ENCODE peak calls at places on chromosomes 3 and 15, in five cellular contexts. One of them, this sample, is unnamed.

GRCh38 chr15:92082217-92082843 is 228.8 kb downstream of the SLCO3A1 start:
- DNase-seq in right cardiac atrium: peak
- DNase-seq in iPS-NIHi11: peak
- DNase-seq in bronchial epithelial cell: peak
- DNase-seq in cardiac muscle cell: peak
- DNase-seq in this sample: peak

GRCh38 chr15:63991706-63992105 is 54.6 kb downstream of the DAPK2 start:
- DNase-seq in right cardiac atrium: no peak
- DNase-seq in iPS-NIHi11: no peak
- DNase-seq in cardiac muscle cell: no peak
- DNase-seq in bronchial epithelial cell: no peak
- DNase-seq in this sample: no peak

GRCh38 chr3:27623085-27623753 is 98.9 kb downstream of the EOMES start:
- DNase-seq in right cardiac atrium: no peak
- DNase-seq in bronchial epithelial cell: peak
- DNase-seq in iPS-NIHi11: no peak
- DNase-seq in cardiac muscle cell: peak
- DNase-seq in this sample: no peak

GRCh38 chr3:133750201-133750748 is 4.1 kb downstream of the TF start:
- DNase-seq in iPS-NIHi11: no peak
- DNase-seq in cardiac muscle cell: no peak
- DNase-seq in bronchial epithelial cell: no peak
- DNase-seq in right cardiac atrium: peak
- DNase-seq in this sample: no peak

GRCh38 chr3:185781759-185782158 is 43.1 kb downstream of the IGF2BP2 start:
- DNase-seq in bronchial epithelial cell: peak
- DNase-seq in iPS-NIHi11: no peak
- DNase-seq in cardiac muscle cell: peak
- DNase-seq in right cardiac atrium: no peak
- DNase-seq in this sample: no peak

GRCh38 chr3:107981471-107982111 is 109.2 kb downstream of the CD47 start:
- DNase-seq in bronchial epithelial cell: no peak
- DNase-seq in right cardiac atrium: peak
- DNase-seq in iPS-NIHi11: no peak
- DNase-seq in cardiac muscle cell: peak
- DNase-seq in this sample: no peak

GRCh38 chr15:32641517-32642059 is at the start of gene SCG5:
- DNase-seq in iPS-NIHi11: peak
- DNase-seq in right cardiac atrium: peak
- DNase-seq in cardiac muscle cell: peak
- DNase-seq in bronchial epithelial cell: peak
- DNase-seq in this sample: no peak

GRCh38 chr3:139187648-139188047 is 143.0 kb upstream of the PRR23C start:
- DNase-seq in cardiac muscle cell: no peak
- DNase-seq in iPS-NIHi11: no peak
- DNase-seq in bronchial epithelial cell: no peak
- DNase-seq in right cardiac atrium: no peak
- DNase-seq in this sample: no peak

GRCh38 chr3:161559177-161559998 is 62.8 kb downstream of the OTOL1 start:
- DNase-seq in bronchial epithelial cell: peak
- DNase-seq in iPS-NIHi11: peak
- DNase-seq in right cardiac atrium: no peak
- DNase-seq in cardiac muscle cell: peak
- DNase-seq in this sample: peak

GRCh38 chr3:25229584-25229983 is 198.5 kb upstream of the RARB start:
- DNase-seq in cardiac muscle cell: no peak
- DNase-seq in bronchial epithelial cell: no peak
- DNase-seq in right cardiac atrium: no peak
- DNase-seq in iPS-NIHi11: no peak
- DNase-seq in this sample: no peak

GRCh38 chr3:85592256-85592655 is 633.5 kb downstream of the CADM2 start:
- DNase-seq in bronchial epithelial cell: no peak
- DNase-seq in iPS-NIHi11: no peak
- DNase-seq in right cardiac atrium: no peak
- DNase-seq in cardiac muscle cell: no peak
- DNase-seq in this sample: no peak

GRCh38 chr15:51658664-51659063 is 22.6 kb upstream of the SCG3 start:
- DNase-seq in right cardiac atrium: no peak
- DNase-seq in bronchial epithelial cell: peak
- DNase-seq in cardiac muscle cell: no peak
- DNase-seq in iPS-NIHi11: no peak
- DNase-seq in this sample: no peak

GRCh38 chr15:70079831-70080230 is 17.9 kb downstream of the TLE3 start:
- DNase-seq in bronchial epithelial cell: no peak
- DNase-seq in right cardiac atrium: no peak
- DNase-seq in cardiac muscle cell: no peak
- DNase-seq in iPS-NIHi11: no peak
- DNase-seq in this sample: no peak

GRCh38 chr3:109532257-109533216 is 195.2 kb upstream of the DPPA4 start:
- DNase-seq in cardiac muscle cell: peak
- DNase-seq in right cardiac atrium: peak
- DNase-seq in iPS-NIHi11: peak
- DNase-seq in bronchial epithelial cell: peak
- DNase-seq in this sample: peak

GRCh38 chr15:38688761-38689160 is 124.1 kb upstream of the RASGRP1 start:
- DNase-seq in iPS-NIHi11: no peak
- DNase-seq in bronchial epithelial cell: peak
- DNase-seq in right cardiac atrium: no peak
- DNase-seq in cardiac muscle cell: no peak
- DNase-seq in this sample: no peak

GRCh38 chr3:51245871-51246270 is 139.2 kb upstream of the MANF start:
- DNase-seq in right cardiac atrium: no peak
- DNase-seq in iPS-NIHi11: no peak
- DNase-seq in bronchial epithelial cell: no peak
- DNase-seq in cardiac muscle cell: no peak
- DNase-seq in this sample: no peak

GRCh38 chr3:129829640-129830039 is 63.9 kb downstream of the TMCC1 start:
- DNase-seq in bronchial epithelial cell: peak
- DNase-seq in cardiac muscle cell: peak
- DNase-seq in right cardiac atrium: no peak
- DNase-seq in iPS-NIHi11: peak
- DNase-seq in this sample: peak

GRCh38 chr15:61736792-61737191 is 323.5 kb downstream of the VPS13C start:
- DNase-seq in cardiac muscle cell: no peak
- DNase-seq in iPS-NIHi11: no peak
- DNase-seq in bronchial epithelial cell: no peak
- DNase-seq in right cardiac atrium: no peak
- DNase-seq in this sample: no peak

GRCh38 chr15:29124581-29125381 is 144.8 kb downstream of the NSMCE3 start:
- DNase-seq in bronchial epithelial cell: no peak
- DNase-seq in iPS-NIHi11: peak
- DNase-seq in cardiac muscle cell: peak
- DNase-seq in right cardiac atrium: no peak
- DNase-seq in this sample: peak

GRCh38 chr3:24494616-24495333 is at the start of gene THRB:
- DNase-seq in cardiac muscle cell: peak
- DNase-seq in bronchial epithelial cell: peak
- DNase-seq in iPS-NIHi11: peak
- DNase-seq in right cardiac atrium: peak
- DNase-seq in this sample: peak

GRCh38 chr3:175865724-175866123 is 1006.6 kb downstream of the NAALADL2 start:
- DNase-seq in bronchial epithelial cell: no peak
- DNase-seq in iPS-NIHi11: no peak
- DNase-seq in cardiac muscle cell: no peak
- DNase-seq in right cardiac atrium: no peak
- DNase-seq in this sample: no peak

GRCh38 chr3:129934234-129935123 is 40.0 kb upstream of the TRH start:
- DNase-seq in right cardiac atrium: no peak
- DNase-seq in cardiac muscle cell: peak
- DNase-seq in bronchial epithelial cell: peak
- DNase-seq in iPS-NIHi11: peak
- DNase-seq in this sample: peak

GRCh38 chr3:48404440-48405342 is 25.2 kb downstream of the PLXNB1 start:
- DNase-seq in bronchial epithelial cell: no peak
- DNase-seq in iPS-NIHi11: no peak
- DNase-seq in right cardiac atrium: no peak
- DNase-seq in cardiac muscle cell: no peak
- DNase-seq in this sample: no peak

GRCh38 chr15:92619380-92620101 is 36.0 kb downstream of the FAM174B start:
- DNase-seq in right cardiac atrium: no peak
- DNase-seq in cardiac muscle cell: peak
- DNase-seq in bronchial epithelial cell: no peak
- DNase-seq in iPS-NIHi11: no peak
- DNase-seq in this sample: no peak

GRCh38 chr15:63038926-63039673 is 3.4 kb upstream of the TPM1 start:
- DNase-seq in bronchial epithelial cell: peak
- DNase-seq in iPS-NIHi11: no peak
- DNase-seq in cardiac muscle cell: peak
- DNase-seq in right cardiac atrium: no peak
- DNase-seq in this sample: no peak

GRCh38 chr3:13022348-13023250 is 50.6 kb downstream of the IQSEC1 start:
- DNase-seq in cardiac muscle cell: peak
- DNase-seq in bronchial epithelial cell: no peak
- DNase-seq in iPS-NIHi11: peak
- DNase-seq in right cardiac atrium: peak
- DNase-seq in this sample: peak

GRCh38 chr3:98733778-98734281 is 29.3 kb upstream of the ST3GAL6 start:
- DNase-seq in right cardiac atrium: no peak
- DNase-seq in cardiac muscle cell: peak
- DNase-seq in iPS-NIHi11: no peak
- DNase-seq in bronchial epithelial cell: no peak
- DNase-seq in this sample: peak

GRCh38 chr15:63288778-63289378 is 11.5 kb downstream of the APH1B start:
- DNase-seq in iPS-NIHi11: peak
- DNase-seq in right cardiac atrium: no peak
- DNase-seq in cardiac muscle cell: peak
- DNase-seq in bronchial epithelial cell: peak
- DNase-seq in this sample: peak

GRCh38 chr15:57607570-57608000 is 15.9 kb downstream of the MYZAP start:
- DNase-seq in cardiac muscle cell: peak
- DNase-seq in right cardiac atrium: peak
- DNase-seq in bronchial epithelial cell: peak
- DNase-seq in iPS-NIHi11: no peak
- DNase-seq in this sample: no peak

GRCh38 chr3:185126201-185126600 is 26.7 kb downstream of the C3orf70 start:
- DNase-seq in cardiac muscle cell: no peak
- DNase-seq in iPS-NIHi11: no peak
- DNase-seq in bronchial epithelial cell: no peak
- DNase-seq in right cardiac atrium: no peak
- DNase-seq in this sample: no peak

GRCh38 chr3:122754867-122755835 is 38.5 kb downstream of the HSPBAP1 start:
- DNase-seq in cardiac muscle cell: peak
- DNase-seq in right cardiac atrium: no peak
- DNase-seq in iPS-NIHi11: peak
- DNase-seq in bronchial epithelial cell: peak
- DNase-seq in this sample: peak

GRCh38 chr3:184334470-184335158 is 2.8 kb upstream of the FAM131A start:
- DNase-seq in right cardiac atrium: peak
- DNase-seq in iPS-NIHi11: no peak
- DNase-seq in cardiac muscle cell: no peak
- DNase-seq in bronchial epithelial cell: peak
- DNase-seq in this sample: no peak

GRCh38 chr3:35932995-35933394 is 293.7 kb downstream of the ARPP21 start:
- DNase-seq in cardiac muscle cell: peak
- DNase-seq in right cardiac atrium: no peak
- DNase-seq in iPS-NIHi11: no peak
- DNase-seq in bronchial epithelial cell: peak
- DNase-seq in this sample: peak

GRCh38 chr3:112550859-112551258 is 10.9 kb downstream of the ATG3 start:
- DNase-seq in iPS-NIHi11: peak
- DNase-seq in cardiac muscle cell: no peak
- DNase-seq in bronchial epithelial cell: no peak
- DNase-seq in right cardiac atrium: no peak
- DNase-seq in this sample: no peak

GRCh38 chr3:37967252-37967881 is 23.2 kb upstream of the VILL start:
- DNase-seq in cardiac muscle cell: peak
- DNase-seq in iPS-NIHi11: peak
- DNase-seq in right cardiac atrium: peak
- DNase-seq in bronchial epithelial cell: peak
- DNase-seq in this sample: peak

GRCh38 chr3:94226058-94226457 is 163.2 kb downstream of the NSUN3 start:
- DNase-seq in right cardiac atrium: no peak
- DNase-seq in bronchial epithelial cell: peak
- DNase-seq in iPS-NIHi11: no peak
- DNase-seq in cardiac muscle cell: peak
- DNase-seq in this sample: no peak

This sample was measured in SK-N-DZ.